ENCODE peak calls at places on chromosomes 13 and 19, in nine cellular contexts. L is heart right ventricle; G is activated T-cell treated with anti-CD3 and anti-CD28 coated beads, Interleukin-2, amount 50 U/mL, for 4 hours; T is CD8-positive, alpha-beta T cell; A is right cardiac atrium; Y is PC-3; H is activated naive CD8-positive, alpha-beta T cell treated with anti-CD3 and anti-CD28 coated beads, Interleukin-2, amount 50 U/mL, for 24 hours; O is CD4-positive, alpha-beta T cell; Z is psoas muscle. K is an unnamed sample.

GRCh38 chr13:29847501-29847983 is 2.9 kb downstream of the UBL3 start:
- ATAC-seq in L (no peak), G (no peak), T (no peak), A (no peak), Y (peak), H (no peak), O (no peak), Z (no peak), K (no peak)

GRCh38 chr19:1287622-1288527 is 2.2 kb downstream of the EFNA2 start:
- ATAC-seq in L (no peak), G (peak), T (no peak), A (no peak), Y (peak), H (no peak), O (no peak), Z (no peak), K (no peak)

GRCh38 chr13:100800283-100800875 is 125.8 kb upstream of the TMTC4 start:
- ATAC-seq in L (no peak), G (no peak), T (no peak), A (no peak), Y (no peak), H (no peak), O (no peak), Z (no peak), K (no peak)

GRCh38 chr13:31110617-31111016 is 51.1 kb downstream of the HSPH1 start:
- ATAC-seq in L (no peak), G (no peak), T (no peak), A (no peak), Y (no peak), H (no peak), O (no peak), Z (no peak), K (no peak)

GRCh38 chr19:16180611-16181010 is 4.6 kb upstream of the FAM32A start:
- ATAC-seq in L (no peak), G (no peak), T (no peak), A (no peak), Y (no peak), H (no peak), O (no peak), Z (no peak), K (no peak)

GRCh38 chr13:22162889-22163288 is 492.0 kb downstream of the FGF9 start:
- ATAC-seq in L (no peak), G (no peak), T (no peak), A (no peak), Y (no peak), H (no peak), O (no peak), Z (no peak), K (peak)

GRCh38 chr13:33194820-33195692 is 90.5 kb downstream of the STARD13 start:
- ATAC-seq in L (peak), G (no peak), T (no peak), A (peak), Y (peak), H (no peak), O (no peak), Z (no peak), K (no peak)

GRCh38 chr13:30735025-30735967 is at the start of gene ALOX5AP:
- ATAC-seq in L (peak), G (peak), T (peak), A (peak), Y (no peak), H (peak), O (peak), Z (no peak), K (peak)

GRCh38 chr13:27981006-27981708 is 7.3 kb downstream of the URAD start:
- ATAC-seq in L (no peak), G (no peak), T (no peak), A (no peak), Y (no peak), H (no peak), O (no peak), Z (no peak), K (no peak)

GRCh38 chr13:21674271-21675009 is 3.6 kb downstream of the FGF9 start:
- ATAC-seq in L (no peak), G (no peak), T (no peak), A (no peak), Y (no peak), H (no peak), O (no peak), Z (no peak), K (no peak)

GRCh38 chr13:51644649-51645048 is 60.4 kb downstream of the WDFY2 start:
- ATAC-seq in L (peak), G (no peak), T (peak), A (peak), Y (peak), H (no peak), O (peak), Z (peak), K (no peak)

GRCh38 chr19:18781885-18782527 is 9.1 kb downstream of the COMP start:
- ATAC-seq in L (no peak), G (no peak), T (no peak), A (no peak), Y (no peak), H (no peak), O (no peak), Z (no peak), K (no peak)

GRCh38 chr19:5305163-5305562 is 35.4 kb downstream of the PTPRS start:
- ATAC-seq in L (no peak), G (no peak), T (no peak), A (no peak), Y (no peak), H (no peak), O (no peak), Z (no peak), K (no peak)

GRCh38 chr19:28644261-28644660 is 568.7 kb downstream of the UQCRFS1 start:
- ATAC-seq in L (no peak), G (no peak), T (no peak), A (no peak), Y (no peak), H (no peak), O (no peak), Z (no peak), K (no peak)

GRCh38 chr19:4548238-4548584 is 8.4 kb upstream of the LRG1 start:
- ATAC-seq in L (no peak), G (no peak), T (no peak), A (no peak), Y (peak), H (no peak), O (no peak), Z (no peak), K (no peak)

GRCh38 chr13:82654851-82655517 is 1227.3 kb downstream of the SLITRK1 start:
- ATAC-seq in L (peak), G (no peak), T (no peak), A (peak), Y (no peak), H (no peak), O (no peak), Z (peak), K (no peak)

GRCh38 chr13:112657850-112658445 is 31.9 kb upstream of the ATP11A start:
- ATAC-seq in L (peak), G (no peak), T (no peak), A (peak), Y (peak), H (no peak), O (no peak), Z (no peak), K (no peak)

GRCh38 chr19:5250127-5250659 is 90.4 kb downstream of the PTPRS start:
- ATAC-seq in L (peak), G (no peak), T (no peak), A (peak), Y (no peak), H (no peak), O (no peak), Z (no peak), K (no peak)

GRCh38 chr13:100230813-100231575 is 142.1 kb downstream of the PCCA start:
- ATAC-seq in L (no peak), G (no peak), T (no peak), A (no peak), Y (no peak), H (no peak), O (no peak), Z (no peak), K (no peak)

GRCh38 chr13:75762967-75763366 is 126.8 kb downstream of the LMO7 start:
- ATAC-seq in L (no peak), G (no peak), T (no peak), A (no peak), Y (no peak), H (no peak), O (no peak), Z (no peak), K (no peak)

GRCh38 chr13:105389373-105389772 is 1146.1 kb downstream of the EFNB2 start:
- ATAC-seq in L (no peak), G (no peak), T (no peak), A (no peak), Y (no peak), H (no peak), O (no peak), Z (no peak), K (no peak)

GRCh38 chr13:84902243-84902642 is 897.0 kb downstream of the SLITRK6 start:
- ATAC-seq in L (no peak), G (no peak), T (no peak), A (no peak), Y (no peak), H (no peak), O (no peak), Z (no peak), K (no peak)

GRCh38 chr19:42961119-42961518 is 24.1 kb upstream of the PSG7 start:
- ATAC-seq in L (no peak), G (no peak), T (no peak), A (no peak), Y (no peak), H (no peak), O (no peak), Z (no peak), K (no peak)

GRCh38 chr13:110850006-110850405 is 64.9 kb downstream of the ANKRD10 start:
- ATAC-seq in L (no peak), G (no peak), T (no peak), A (no peak), Y (no peak), H (no peak), O (no peak), Z (no peak), K (no peak)

GRCh38 chr19:30132312-30133075 is 190.5 kb downstream of the URI1 start:
- ATAC-seq in L (no peak), G (no peak), T (no peak), A (no peak), Y (no peak), H (no peak), O (no peak), Z (no peak), K (no peak)

GRCh38 chr19:18899624-18900560 is 3.9 kb upstream of the CERS1 start:
- ATAC-seq in L (no peak), G (no peak), T (no peak), A (no peak), Y (no peak), H (no peak), O (no peak), Z (no peak), K (no peak)

GRCh38 chr19:16571689-16572331 is 405 bp downstream of the SLC35E1 start:
- ATAC-seq in L (no peak), G (peak), T (peak), A (no peak), Y (peak), H (peak), O (peak), Z (peak), K (peak)

GRCh38 chr19:2014081-2014693 is 1.3 kb downstream of the BTBD2 start:
- ATAC-seq in L (no peak), G (no peak), T (no peak), A (peak), Y (no peak), H (no peak), O (no peak), Z (peak), K (no peak)

GRCh38 chr13:99459101-99459500 is 42.2 kb upstream of the TM9SF2 start:
- ATAC-seq in L (no peak), G (no peak), T (no peak), A (no peak), Y (no peak), H (no peak), O (no peak), Z (no peak), K (peak)

GRCh38 chr13:37090912-37091311 is 14.6 kb downstream of the CSNK1A1L start:
- ATAC-seq in L (no peak), G (no peak), T (no peak), A (no peak), Y (no peak), H (no peak), O (no peak), Z (no peak), K (no peak)

GRCh38 chr19:9885077-9885552 is 50.0 kb downstream of the PIN1 start:
- ATAC-seq in L (peak), G (no peak), T (no peak), A (peak), Y (peak), H (no peak), O (no peak), Z (peak), K (no peak)

GRCh38 chr13:43698743-43699142 is 88.0 kb downstream of the ENOX1 start:
- ATAC-seq in L (peak), G (no peak), T (no peak), A (peak), Y (peak), H (no peak), O (no peak), Z (no peak), K (peak)

GRCh38 chr19:14089662-14090508 is 666 bp downstream of the SAMD1 start:
- ATAC-seq in L (peak), G (peak), T (peak), A (peak), Y (peak), H (peak), O (peak), Z (peak), K (peak)

GRCh38 chr19:14475251-14476073 is at the start of gene PTGER1:
- ATAC-seq in L (no peak), G (peak), T (peak), A (no peak), Y (peak), H (peak), O (peak), Z (no peak), K (peak)

GRCh38 chr19:48629599-48630288 is 7.4 kb downstream of the DBP start:
- ATAC-seq in L (peak), G (no peak), T (no peak), A (peak), Y (no peak), H (no peak), O (peak), Z (peak), K (no peak)

GRCh38 chr13:39603424-39603947 is 493 bp upstream of the LHFPL6 start:
- ATAC-seq in L (peak), G (no peak), T (no peak), A (peak), Y (peak), H (peak), O (no peak), Z (peak), K (peak)

GRCh38 chr19:13064092-13064489 is 38.6 kb downstream of the LYL1 start:
- ATAC-seq in L (peak), G (no peak), T (no peak), A (peak), Y (no peak), H (no peak), O (no peak), Z (peak), K (no peak)

K was measured in activated T-helper 17 cell treated with anti-CD3 and anti-CD28 coated beads, Interleukin-2, amount 50 U/mL, for 72 hours.